ENCODE peak calls at places on chromosome 2, in four cellular contexts. O is stimulated activated CD4-positive, alpha-beta T cell treated with anti-CD3 and anti-CD28 coated beads, Interleukin-4, amount 100 ng/mL, for 4 hours; H is NCI-H69; W is NCI-H1105 treated with DMSO at 0.1 percent for 48 hours. U is an unnamed sample.

GRCh38 chr2:190859347-190860297 is 21.0 kb upstream of the GLS start:
- DNase-seq in W (no peak), O (no peak), H (no peak), U (no peak)

GRCh38 chr2:240209493-240209892 is 69.0 kb upstream of the OTOS start:
- DNase-seq in O (no peak), W (no peak), H (no peak), U (no peak)

GRCh38 chr2:70514612-70515055 is 39.0 kb downstream of the TGFA start:
- DNase-seq in O (no peak), H (peak), W (peak), U (peak)

GRCh38 chr2:163558286-163559009 is 177.4 kb downstream of the FIGN start:
- DNase-seq in O (no peak), H (no peak), W (peak), U (no peak)

GRCh38 chr2:46876741-46877384 is 38.7 kb downstream of the MCFD2 start:
- DNase-seq in H (peak), W (peak), O (no peak), U (peak)

GRCh38 chr2:113887393-113887792 is 2.5 kb upstream of the ACTR3 start:
- DNase-seq in O (no peak), H (no peak), W (no peak), U (no peak)

GRCh38 chr2:37481244-37481643 is 136.8 kb downstream of the QPCT start:
- DNase-seq in H (no peak), O (no peak), W (no peak), U (no peak)

GRCh38 chr2:57542081-57542480 is 504.5 kb upstream of the VRK2 start:
- DNase-seq in W (no peak), O (no peak), H (no peak), U (no peak)

GRCh38 chr2:123908522-123908921 is 116.6 kb upstream of the CNTNAP5 start:
- DNase-seq in O (no peak), H (no peak), W (no peak), U (no peak)

GRCh38 chr2:196991061-196991460 is 64.6 kb upstream of the PGAP1 start:
- DNase-seq in O (no peak), W (peak), H (peak), U (no peak)

GRCh38 chr2:215063526-215063925 is 74.9 kb downstream of the ABCA12 start:
- DNase-seq in O (no peak), W (no peak), H (no peak), U (no peak)

GRCh38 chr2:230018153-230018552 is 50.6 kb downstream of the SLC16A14 start:
- DNase-seq in W (no peak), H (no peak), O (no peak), U (no peak)

GRCh38 chr2:7599462-7600258 is 682.4 kb downstream of the RNF144A start:
- DNase-seq in H (no peak), W (no peak), O (no peak), U (no peak)